ENCODE peak calls at places on chromosomes 5 and 9, in nine cellular contexts. Z is tibial nerve, S is keratinocyte, M is tibial artery, V is AG04449, I is GM12865, R is AG04450, F is left ventricle myocardium inferior, O is HepG2. X is an unnamed sample.

GRCh38 chr9:120740135-120740534 is 25.9 kb upstream of the MEGF9 start:
- DNase-seq in R (no peak), V (no peak), F (no peak), S (no peak), O (no peak), I (no peak), M (no peak), Z (no peak), X (peak)

GRCh38 chr9:20208951-20209350 is 413.3 kb downstream of the MLLT3 start:
- DNase-seq in S (no peak), Z (no peak), R (no peak), V (no peak), F (no peak), I (no peak), O (no peak), M (no peak), X (peak)

GRCh38 chr9:117616436-117616835 is 87.8 kb upstream of the TLR4 start:
- DNase-seq in Z (no peak), S (no peak), M (no peak), V (no peak), I (no peak), O (no peak), R (no peak), F (no peak), X (no peak)

GRCh38 chr5:56092115-56092514 is 97.4 kb upstream of the IL6ST start:
- DNase-seq in V (no peak), I (no peak), M (no peak), S (no peak), Z (no peak), F (no peak), R (no peak), O (no peak), X (no peak)

GRCh38 chr5:169511708-169512107 is 71.9 kb upstream of the SPDL1 start:
- DNase-seq in V (no peak), I (no peak), M (no peak), Z (no peak), S (no peak), R (no peak), F (no peak), O (no peak), X (no peak)

GRCh38 chr9:14373319-14373632 is 59.3 kb upstream of the NFIB start:
- DNase-seq in O (no peak), I (no peak), R (no peak), M (no peak), F (no peak), S (no peak), Z (no peak), V (no peak), X (peak)

GRCh38 chr5:32600057-32600622 is 14.8 kb downstream of the SUB1 start:
- DNase-seq in V (peak), S (no peak), R (peak), M (no peak), Z (no peak), I (no peak), O (no peak), F (no peak), X (peak)

GRCh38 chr9:119195521-119195920 is 173.7 kb downstream of the BRINP1 start:
- DNase-seq in I (no peak), M (no peak), R (no peak), Z (no peak), V (no peak), O (no peak), S (no peak), F (no peak), X (no peak)

GRCh38 chr9:116837038-116837998 is 150.2 kb downstream of the TRIM32 start:
- DNase-seq in O (no peak), I (no peak), S (peak), M (no peak), V (no peak), F (no peak), Z (no peak), R (no peak), X (no peak)

GRCh38 chr5:169650701-169651331 is 13.7 kb downstream of the DOCK2 start:
- DNase-seq in F (no peak), M (no peak), O (no peak), R (peak), V (peak), Z (no peak), S (no peak), I (peak), X (peak)

GRCh38 chr9:101119206-101119819 is 90.8 kb downstream of the PLPPR1 start:
- DNase-seq in V (no peak), I (peak), F (peak), R (no peak), S (peak), Z (no peak), O (peak), M (no peak), X (peak)
- TF ChIP-seq CTCF in V (peak), I (peak), F (peak), R (peak), S (peak), Z (peak), O (peak), M (peak), X (peak)

GRCh38 chr9:70987986-70988385 is 133.4 kb downstream of the TRPM3 start:
- DNase-seq in R (peak), O (no peak), V (peak), I (no peak), M (no peak), F (no peak), S (no peak), Z (no peak), X (peak)

GRCh38 chr9:70983723-70984280 is 137.6 kb downstream of the TRPM3 start:
- DNase-seq in R (no peak), S (no peak), F (no peak), O (no peak), Z (no peak), M (no peak), I (no peak), V (peak), X (no peak)

GRCh38 chr9:70986984-70987383 is 134.4 kb downstream of the TRPM3 start:
- DNase-seq in O (no peak), Z (no peak), M (no peak), R (no peak), S (no peak), F (no peak), I (no peak), V (no peak), X (no peak)

GRCh38 chr9:70988551-70988950 is 132.9 kb downstream of the TRPM3 start:
- DNase-seq in Z (no peak), R (no peak), O (no peak), S (no peak), M (no peak), I (no peak), V (no peak), F (no peak), X (peak)
- H3K4me3 ChIP-seq in Z (no peak), R (no peak), O (no peak), S (no peak), M (no peak), I (no peak), V (no peak), F (no peak), X (no peak)

GRCh38 chr5:143106175-143106574 is 297.3 kb downstream of the NR3C1 start:
- DNase-seq in F (no peak), V (no peak), S (no peak), O (peak), I (no peak), M (no peak), Z (no peak), R (no peak), X (peak)
- TF ChIP-seq CTCF in F (peak), V (peak), S (no peak), O (peak), I (no peak), M (peak), Z (no peak), R (peak), X (peak)

GRCh38 chr5:149489605-149490037 is 61.6 kb downstream of the CSNK1A1 start:
- DNase-seq in R (no peak), O (no peak), Z (no peak), M (no peak), V (no peak), S (no peak), F (peak), I (no peak), X (peak)
- H3K4me3 ChIP-seq in R (no peak), O (no peak), Z (no peak), M (peak), V (no peak), S (no peak), F (no peak), I (no peak), X (no peak)

GRCh38 chr9:10855847-10856246 is 243.0 kb upstream of the PTPRD start:
- DNase-seq in Z (no peak), M (no peak), R (no peak), F (no peak), S (no peak), I (no peak), O (no peak), V (no peak), X (peak)
- TF ChIP-seq CTCF in Z (no peak), M (no peak), R (no peak), F (no peak), S (peak), I (no peak), O (no peak), V (no peak), X (peak)